ENCODE peak calls at places on chromosomes 3 and 15, in four cellular contexts. J is brain microvascular endothelial cell, C is A549, H is left ventricle myocardium inferior. Y is an unnamed sample.
A peak's percentile ranks its signal among the peaks of the same experiment; 100 is the strongest.

GRCh38 chr3:42730294-42730693 is 27.7 kb upstream of the HHATL start:
- DNase-seq in C (no peak), H (peak; percentile 55), J (no peak), Y (no peak)

GRCh38 chr3:30855390-30855789 is 39.1 kb downstream of the GADL1 start:
- DNase-seq in J (no peak), H (no peak), C (no peak), Y (no peak)

GRCh38 chr15:79886119-79886518 is 10.7 kb downstream of the MTHFS start:
- DNase-seq in C (no peak), H (no peak), J (no peak), Y (no peak)

GRCh38 chr3:194082596-194083220 is 53.2 kb upstream of the HES1 start:
- DNase-seq in C (no peak), H (peak; percentile 62), J (no peak), Y (peak; percentile 67)

GRCh38 chr3:197736491-197737318 is at the start of gene RUBCN:
- DNase-seq in H (peak; percentile 95), C (peak; percentile 79), J (peak; percentile 89), Y (peak; percentile 96)

GRCh38 chr3:32780735-32781210 is 37.0 kb upstream of the TRIM71 start:
- DNase-seq in J (peak; percentile 32), H (peak; percentile 39), C (no peak), Y (peak; percentile 80)

GRCh38 chr15:57387011-57387410 is 10.7 kb downstream of the CGNL1 start:
- DNase-seq in J (no peak), C (no peak), H (no peak), Y (no peak)

GRCh38 chr3:58324675-58325390 is 7.9 kb upstream of the PXK start:
- DNase-seq in J (no peak), C (no peak), H (no peak), Y (no peak)

GRCh38 chr15:40282144-40282869 is 557 bp downstream of the ANKRD63 start:
- DNase-seq in J (no peak), C (peak; percentile 63), H (peak; percentile 44), Y (peak; percentile 15)

GRCh38 chr3:88617283-88617682 is 467.5 kb downstream of the C3orf38 start:
- DNase-seq in C (no peak), J (no peak), H (no peak), Y (no peak)

GRCh38 chr15:74022706-74023470 is 28.4 kb downstream of the PML start:
- DNase-seq in J (no peak), C (no peak), H (no peak), Y (no peak)

GRCh38 chr15:58469432-58470353 is 37.9 kb downstream of the LIPC start:
- DNase-seq in J (peak; percentile 97), C (peak; percentile 69), H (no peak), Y (no peak)

GRCh38 chr15:92391640-92392039 is 2.0 kb upstream of the ST8SIA2 start:
- DNase-seq in H (no peak), C (peak; percentile 74), J (peak; percentile 50), Y (peak; percentile 23)

GRCh38 chr3:46266598-46266997 is 24.3 kb downstream of the CCR3 start:
- DNase-seq in H (no peak), J (no peak), C (no peak), Y (no peak)

GRCh38 chr3:76367281-76367680 is 581.9 kb upstream of the ZNF717 start:
- DNase-seq in H (no peak), C (no peak), J (peak; percentile 86), Y (no peak)

GRCh38 chr3:69807674-69808073 is 68.4 kb downstream of the MITF start:
- DNase-seq in C (no peak), J (no peak), H (no peak), Y (no peak)

GRCh38 chr15:81491414-81492101 is 117.5 kb upstream of the TMC3 start:
- DNase-seq in J (no peak), C (no peak), H (no peak), Y (no peak)

GRCh38 chr3:134453631-134454030 is 32.2 kb downstream of the ANAPC13 start:
- DNase-seq in J (no peak), C (no peak), H (no peak), Y (no peak)

GRCh38 chr3:114496874-114497273 is 203.0 kb downstream of the TIGIT start:
- DNase-seq in J (peak; percentile 38), H (no peak), C (no peak), Y (no peak)

GRCh38 chr3:192907784-192908183 is 9.9 kb downstream of the MB21D2 start:
- DNase-seq in J (no peak), H (no peak), C (no peak), Y (no peak)

GRCh38 chr3:173708191-173708590 is 310.6 kb downstream of the NLGN1 start:
- DNase-seq in H (no peak), J (no peak), C (no peak), Y (no peak)

GRCh38 chr15:40749151-40749630 is 5.9 kb downstream of the RMDN3 start:
- DNase-seq in J (no peak), C (no peak), H (no peak), Y (no peak)

GRCh38 chr3:171163724-171164465 is 137.4 kb upstream of the SLC2A2 start:
- DNase-seq in H (no peak), J (no peak), C (no peak), Y (no peak)

GRCh38 chr3:4820296-4821121 is 158.7 kb upstream of the BHLHE40 start:
- DNase-seq in H (no peak), C (no peak), J (no peak), Y (no peak)

GRCh38 chr15:41797194-41797593 is 22.9 kb downstream of the MAPKBP1 start:
- DNase-seq in H (no peak), J (no peak), C (no peak), Y (no peak)

GRCh38 chr3:168398371-168399030 is 302.8 kb upstream of the GOLIM4 start:
- DNase-seq in J (peak; percentile 71), C (no peak), H (no peak), Y (no peak)

GRCh38 chr3:80999481-80999880 is 762.0 kb downstream of the GBE1 start:
- DNase-seq in H (no peak), C (no peak), J (no peak), Y (no peak)

GRCh38 chr15:66609876-66610275 is 44.1 kb upstream of the LCTL start:
- DNase-seq in C (no peak), H (no peak), J (no peak), Y (no peak)

GRCh38 chr15:88543065-88543776 is 3.3 kb downstream of the DET1 start:
- DNase-seq in J (no peak), H (no peak), C (no peak), Y (no peak)

GRCh38 chr3:9230596-9230995 is 18.9 kb downstream of the SRGAP3 start:
- DNase-seq in C (no peak), H (no peak), J (no peak), Y (no peak)

GRCh38 chr3:62229908-62230307 is 143.4 kb downstream of the FEZF2 start:
- DNase-seq in J (no peak), H (no peak), C (peak; percentile 18), Y (no peak)

GRCh38 chr3:194123735-194124134 is 12.2 kb upstream of the HES1 start:
- DNase-seq in H (no peak), J (no peak), C (no peak), Y (peak; percentile 16)

GRCh38 chr15:36365963-36366362 is 213.5 kb upstream of the CDIN1 start:
- DNase-seq in H (no peak), C (no peak), J (no peak), Y (peak; percentile 44)

GRCh38 chr3:14431928-14432834 is 29.8 kb downstream of the SLC6A6 start:
- DNase-seq in J (peak; percentile 77), H (peak; percentile 86), C (peak; percentile 91), Y (peak; percentile 78)

GRCh38 chr3:31077021-31077601 is 182.7 kb upstream of the GADL1 start:
- DNase-seq in C (peak; percentile 27), J (peak; percentile 87), H (no peak), Y (no peak)

GRCh38 chr3:46913644-46914043 is 36.1 kb downstream of the PTH1R start:
- DNase-seq in C (no peak), H (peak; percentile 22), J (peak; percentile 69), Y (peak; percentile 64)

GRCh38 chr3:142725352-142725739 is 1.5 kb downstream of the TRPC1 start:
- DNase-seq in J (no peak), C (no peak), H (no peak), Y (no peak)

GRCh38 chr3:288383-288782 is 91.8 kb downstream of the CHL1 start:
- DNase-seq in H (no peak), C (no peak), J (no peak), Y (no peak)

GRCh38 chr3:160482796-160483195 is 33.2 kb upstream of the TRIM59 start:
- DNase-seq in H (no peak), C (no peak), J (no peak), Y (no peak)

GRCh38 chr3:160486459-160486869 is 36.9 kb upstream of the TRIM59 start:
- DNase-seq in C (no peak), J (no peak), H (no peak), Y (peak; percentile 73)

GRCh38 chr3:160490166-160490565 is 40.6 kb upstream of the TRIM59 start:
- DNase-seq in J (no peak), C (no peak), H (no peak), Y (no peak)

GRCh38 chr3:160481856-160482255 is 32.3 kb upstream of the TRIM59 start:
- DNase-seq in J (no peak), C (no peak), H (no peak), Y (no peak)

DNA sequence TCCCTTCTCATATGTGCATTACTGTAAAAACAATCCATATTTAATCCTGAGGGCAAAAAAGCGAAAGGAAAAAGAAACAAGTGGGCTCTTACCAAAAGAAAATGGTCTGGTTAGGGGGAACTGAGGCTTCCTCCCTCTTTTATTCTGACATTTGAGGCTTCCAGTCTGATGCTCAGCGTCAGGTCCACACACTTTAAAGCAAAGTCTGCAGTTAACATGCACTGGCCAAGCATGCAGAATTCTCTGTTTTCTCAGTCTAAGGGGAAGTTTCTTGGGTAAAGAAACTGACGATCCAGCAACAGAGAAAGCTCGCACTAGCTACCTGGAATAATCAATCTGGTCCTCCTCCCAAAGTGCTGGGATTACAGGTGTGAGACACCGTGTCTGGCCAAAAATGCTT is 36.3 kb upstream of the TRIM59 start:
- DNase-seq in C (peak; percentile 15), J (no peak), H (no peak), Y (no peak)
- H3K4me3 ChIP-seq in C (peak overlapping the region; percentile 39), J (peak overlapping the region; percentile 16), H (peak overlapping the region; percentile 51), Y (no peak overlapping the region)

DNA sequence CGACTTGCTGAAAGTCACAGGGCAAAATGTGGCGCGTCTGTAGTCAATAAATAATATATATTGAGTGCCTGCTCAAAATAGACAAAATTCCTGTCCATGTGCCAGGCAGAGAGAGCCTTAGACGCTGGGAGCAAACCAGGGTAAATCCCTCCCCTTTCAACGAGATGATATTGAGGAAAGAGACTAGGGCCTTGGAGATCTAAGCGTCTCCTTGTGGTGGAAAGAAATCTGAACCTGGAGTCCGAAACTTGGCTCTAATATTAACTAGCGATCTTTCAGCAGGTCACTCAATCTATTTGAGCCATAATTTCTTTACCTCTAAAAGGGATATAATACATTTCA is 348 bp upstream of the DPP8 start:
- DNase-seq in H (no peak), C (no peak), J (no peak), Y (no peak)
- TF ChIP-seq CTCF in H (no peak), C (peak; percentile 38), J (no peak), Y (no peak)

GRCh38 chr15:99613887-99614642 is 48.3 kb downstream of the MEF2A start:
- DNase-seq in H (no peak), J (no peak), C (no peak), Y (peak; percentile 70)
- H3K4me3 ChIP-seq in H (no peak overlapping the region), J (no peak overlapping the region), C (no peak overlapping the region), Y (peak overlapping the region; percentile 2)

GRCh38 chr3:54366839-54367238 is 244.5 kb downstream of the CACNA2D3 start:
- DNase-seq in H (no peak), C (no peak), J (no peak), Y (no peak)
- TF ChIP-seq CTCF in H (no peak), C (no peak), J (no peak), Y (no peak)